ENCODE peak calls at places on chromosomes 12 and 14, in nine cellular contexts. B is kidney; K is MV-4-11; M is naive thymus-derived CD4-positive, alpha-beta T cell; O is body of pancreas; I is mesendoderm; V is esophagus squamous epithelium; A is nephron progenitor cell; N is NCI-H446 treated with DMSO at 0.1 percent for 48 hours. X is an unnamed sample.

GRCh38 chr14:30906752-30907658 is 32.6 kb downstream of the COCH start:
- DNase-seq in B (no peak), K (peak; percentile 17), M (peak; percentile 11), O (no peak), I (no peak), V (no peak), A (no peak), N (no peak), X (no peak)

GRCh38 chr14:105069887-105070759 is 4.9 kb upstream of the GPR132 start:
- DNase-seq in B (peak; percentile 73), K (peak; percentile 98), M (no peak), O (peak; percentile 58), I (no peak), V (no peak), A (no peak), N (no peak), X (peak; percentile 87)

GRCh38 chr12:122646568-122647220 is 56.5 kb downstream of the HCAR2 start:
- DNase-seq in B (no peak), K (peak; percentile 100), M (no peak), O (peak; percentile 36), I (no peak), V (no peak), A (no peak), N (no peak), X (peak; percentile 36)

GRCh38 chr12:51393676-51394545 is 2.7 kb upstream of the GALNT6 start:
- DNase-seq in B (no peak), K (peak; percentile 45), M (peak; percentile 38), O (peak; percentile 38), I (no peak), V (no peak), A (no peak), N (no peak), X (no peak)

GRCh38 chr14:73227812-73228781 is 9.2 kb upstream of the PAPLN start:
- DNase-seq in B (peak; percentile 85), K (no peak), M (no peak), O (peak; percentile 57), I (peak; percentile 27), V (no peak), A (no peak), N (peak; percentile 63), X (no peak)

GRCh38 chr14:93173943-93174395 is 10.7 kb downstream of the MOAP1 start:
- DNase-seq in B (no peak), K (no peak), M (no peak), O (peak; percentile 20), I (no peak), V (no peak), A (no peak), N (no peak), X (no peak)

GRCh38 chr14:23513466-23514008 is 38.0 kb downstream of the ZFHX2 start:
- DNase-seq in B (no peak), K (no peak), M (no peak), O (no peak), I (no peak), V (no peak), A (no peak), N (no peak), X (no peak)

GRCh38 chr12:79301181-79301580 is 389.6 kb downstream of the PAWR start:
- DNase-seq in B (no peak), K (no peak), M (no peak), O (no peak), I (no peak), V (no peak), A (no peak), N (no peak), X (no peak)

GRCh38 chr14:24458736-24459135 is 16.2 kb upstream of the SDR39U1 start:
- DNase-seq in B (no peak), K (no peak), M (no peak), O (no peak), I (no peak), V (no peak), A (no peak), N (no peak), X (no peak)

GRCh38 chr12:120100630-120101029 is 15.9 kb downstream of the RAB35 start:
- DNase-seq in B (peak; percentile 88), K (no peak), M (no peak), O (peak; percentile 75), I (no peak), V (no peak), A (no peak), N (peak; percentile 60), X (no peak)

X was measured in GM19239.